ENCODE peak calls at places on chromosomes 2 and 18, in nine cellular contexts. One of them, this sample, is unnamed.

GRCh38 chr18:48913201-48913600 is 37.6 kb downstream of the SMAD7 start:
- DNase-seq in B cell: no peak
- DNase-seq in fibroblast of the conjunctiva: no peak
- DNase-seq in effector memory CD4-positive, alpha-beta T cell: peak
- DNase-seq in adrenal gland: no peak
- DNase-seq in CD4-positive, CD25-positive, alpha-beta regulatory T cell: no peak
- DNase-seq in stimulated activated CD4-positive, alpha-beta T cell treated with anti-CD3 and anti-CD28 coated beads, TNF-alpha, amount 100 ng/mL, for 1 hour: peak
- DNase-seq in HFF-Myc: no peak
- DNase-seq in HCEC 1CT: no peak
- DNase-seq in this sample: no peak

GRCh38 chr2:176856645-176857044 is 355.9 kb upstream of the HNRNPA3 start:
- DNase-seq in B cell: no peak
- DNase-seq in CD4-positive, CD25-positive, alpha-beta regulatory T cell: no peak
- DNase-seq in HCEC 1CT: no peak
- DNase-seq in adrenal gland: no peak
- DNase-seq in stimulated activated CD4-positive, alpha-beta T cell treated with anti-CD3 and anti-CD28 coated beads, TNF-alpha, amount 100 ng/mL, for 1 hour: no peak
- DNase-seq in HFF-Myc: no peak
- DNase-seq in effector memory CD4-positive, alpha-beta T cell: no peak
- DNase-seq in fibroblast of the conjunctiva: no peak
- DNase-seq in this sample: no peak

GRCh38 chr2:13334545-13334944 is 617.8 kb downstream of the TRIB2 start:
- DNase-seq in adrenal gland: no peak
- DNase-seq in effector memory CD4-positive, alpha-beta T cell: no peak
- DNase-seq in CD4-positive, CD25-positive, alpha-beta regulatory T cell: no peak
- DNase-seq in B cell: no peak
- DNase-seq in HCEC 1CT: no peak
- DNase-seq in fibroblast of the conjunctiva: no peak
- DNase-seq in stimulated activated CD4-positive, alpha-beta T cell treated with anti-CD3 and anti-CD28 coated beads, TNF-alpha, amount 100 ng/mL, for 1 hour: no peak
- DNase-seq in HFF-Myc: no peak
- DNase-seq in this sample: no peak

GRCh38 chr2:98379311-98380202 is 33.3 kb downstream of the CNGA3 start:
- DNase-seq in stimulated activated CD4-positive, alpha-beta T cell treated with anti-CD3 and anti-CD28 coated beads, TNF-alpha, amount 100 ng/mL, for 1 hour: no peak
- DNase-seq in B cell: no peak
- DNase-seq in CD4-positive, CD25-positive, alpha-beta regulatory T cell: no peak
- DNase-seq in HFF-Myc: no peak
- DNase-seq in effector memory CD4-positive, alpha-beta T cell: no peak
- DNase-seq in HCEC 1CT: peak
- DNase-seq in fibroblast of the conjunctiva: no peak
- DNase-seq in adrenal gland: no peak
- DNase-seq in this sample: no peak

GRCh38 chr2:45102579-45103117 is 93.4 kb upstream of the SIX2 start:
- DNase-seq in B cell: no peak
- DNase-seq in stimulated activated CD4-positive, alpha-beta T cell treated with anti-CD3 and anti-CD28 coated beads, TNF-alpha, amount 100 ng/mL, for 1 hour: no peak
- DNase-seq in CD4-positive, CD25-positive, alpha-beta regulatory T cell: no peak
- DNase-seq in HCEC 1CT: no peak
- DNase-seq in adrenal gland: no peak
- DNase-seq in effector memory CD4-positive, alpha-beta T cell: no peak
- DNase-seq in HFF-Myc: no peak
- DNase-seq in fibroblast of the conjunctiva: no peak
- DNase-seq in this sample: no peak

GRCh38 chr2:120438301-120439066 is 92.5 kb downstream of the INHBB start:
- DNase-seq in B cell: no peak
- DNase-seq in stimulated activated CD4-positive, alpha-beta T cell treated with anti-CD3 and anti-CD28 coated beads, TNF-alpha, amount 100 ng/mL, for 1 hour: no peak
- DNase-seq in adrenal gland: no peak
- DNase-seq in CD4-positive, CD25-positive, alpha-beta regulatory T cell: no peak
- DNase-seq in effector memory CD4-positive, alpha-beta T cell: no peak
- DNase-seq in HFF-Myc: no peak
- DNase-seq in HCEC 1CT: no peak
- DNase-seq in fibroblast of the conjunctiva: no peak
- DNase-seq in this sample: no peak

GRCh38 chr2:204437815-204438766 is 107.2 kb upstream of the PARD3B start:
- DNase-seq in adrenal gland: no peak
- DNase-seq in HCEC 1CT: no peak
- DNase-seq in fibroblast of the conjunctiva: no peak
- DNase-seq in HFF-Myc: no peak
- DNase-seq in B cell: no peak
- DNase-seq in CD4-positive, CD25-positive, alpha-beta regulatory T cell: no peak
- DNase-seq in stimulated activated CD4-positive, alpha-beta T cell treated with anti-CD3 and anti-CD28 coated beads, TNF-alpha, amount 100 ng/mL, for 1 hour: no peak
- DNase-seq in effector memory CD4-positive, alpha-beta T cell: no peak
- DNase-seq in this sample: no peak

GRCh38 chr2:230226090-230226551 is 585 bp downstream of the SP140 start:
- DNase-seq in HFF-Myc: no peak
- DNase-seq in stimulated activated CD4-positive, alpha-beta T cell treated with anti-CD3 and anti-CD28 coated beads, TNF-alpha, amount 100 ng/mL, for 1 hour: no peak
- DNase-seq in fibroblast of the conjunctiva: no peak
- DNase-seq in HCEC 1CT: no peak
- DNase-seq in effector memory CD4-positive, alpha-beta T cell: no peak
- DNase-seq in B cell: peak
- DNase-seq in CD4-positive, CD25-positive, alpha-beta regulatory T cell: no peak
- DNase-seq in adrenal gland: no peak
- DNase-seq in this sample: no peak

GRCh38 chr2:66428986-66429612 is 5.8 kb upstream of the MEIS1 start:
- DNase-seq in CD4-positive, CD25-positive, alpha-beta regulatory T cell: no peak
- DNase-seq in B cell: no peak
- DNase-seq in adrenal gland: no peak
- DNase-seq in stimulated activated CD4-positive, alpha-beta T cell treated with anti-CD3 and anti-CD28 coated beads, TNF-alpha, amount 100 ng/mL, for 1 hour: no peak
- DNase-seq in fibroblast of the conjunctiva: peak
- DNase-seq in HFF-Myc: no peak
- DNase-seq in effector memory CD4-positive, alpha-beta T cell: no peak
- DNase-seq in HCEC 1CT: peak
- DNase-seq in this sample: peak

GRCh38 chr2:45885111-45885685 is 233.7 kb downstream of the PRKCE start:
- DNase-seq in HCEC 1CT: no peak
- DNase-seq in effector memory CD4-positive, alpha-beta T cell: no peak
- DNase-seq in adrenal gland: no peak
- DNase-seq in B cell: no peak
- DNase-seq in stimulated activated CD4-positive, alpha-beta T cell treated with anti-CD3 and anti-CD28 coated beads, TNF-alpha, amount 100 ng/mL, for 1 hour: no peak
- DNase-seq in fibroblast of the conjunctiva: no peak
- DNase-seq in CD4-positive, CD25-positive, alpha-beta regulatory T cell: no peak
- DNase-seq in HFF-Myc: no peak
- DNase-seq in this sample: no peak

GRCh38 chr2:59277656-59278055 is 1036.5 kb upstream of the FANCL start:
- DNase-seq in fibroblast of the conjunctiva: no peak
- DNase-seq in adrenal gland: no peak
- DNase-seq in B cell: no peak
- DNase-seq in HCEC 1CT: no peak
- DNase-seq in effector memory CD4-positive, alpha-beta T cell: no peak
- DNase-seq in CD4-positive, CD25-positive, alpha-beta regulatory T cell: no peak
- DNase-seq in HFF-Myc: no peak
- DNase-seq in stimulated activated CD4-positive, alpha-beta T cell treated with anti-CD3 and anti-CD28 coated beads, TNF-alpha, amount 100 ng/mL, for 1 hour: no peak
- DNase-seq in this sample: no peak

GRCh38 chr18:54983041-54983686 is 23.9 kb upstream of the CCDC68 start:
- DNase-seq in fibroblast of the conjunctiva: peak
- DNase-seq in HCEC 1CT: peak
- DNase-seq in B cell: peak
- DNase-seq in HFF-Myc: peak
- DNase-seq in CD4-positive, CD25-positive, alpha-beta regulatory T cell: no peak
- DNase-seq in adrenal gland: no peak
- DNase-seq in effector memory CD4-positive, alpha-beta T cell: no peak
- DNase-seq in stimulated activated CD4-positive, alpha-beta T cell treated with anti-CD3 and anti-CD28 coated beads, TNF-alpha, amount 100 ng/mL, for 1 hour: no peak
- DNase-seq in this sample: no peak

GRCh38 chr2:239811001-239811798 is 213.9 kb downstream of the NDUFA10 start:
- DNase-seq in effector memory CD4-positive, alpha-beta T cell: no peak
- DNase-seq in HCEC 1CT: no peak
- DNase-seq in stimulated activated CD4-positive, alpha-beta T cell treated with anti-CD3 and anti-CD28 coated beads, TNF-alpha, amount 100 ng/mL, for 1 hour: no peak
- DNase-seq in adrenal gland: peak
- DNase-seq in B cell: no peak
- DNase-seq in fibroblast of the conjunctiva: no peak
- DNase-seq in HFF-Myc: no peak
- DNase-seq in CD4-positive, CD25-positive, alpha-beta regulatory T cell: no peak
- DNase-seq in this sample: peak

GRCh38 chr2:157696036-157696435 is 67.4 kb upstream of the ACVR1C start:
- DNase-seq in HCEC 1CT: peak
- DNase-seq in stimulated activated CD4-positive, alpha-beta T cell treated with anti-CD3 and anti-CD28 coated beads, TNF-alpha, amount 100 ng/mL, for 1 hour: no peak
- DNase-seq in fibroblast of the conjunctiva: no peak
- DNase-seq in adrenal gland: no peak
- DNase-seq in effector memory CD4-positive, alpha-beta T cell: no peak
- DNase-seq in CD4-positive, CD25-positive, alpha-beta regulatory T cell: no peak
- DNase-seq in HFF-Myc: no peak
- DNase-seq in B cell: no peak
- DNase-seq in this sample: no peak

GRCh38 chr2:72289736-72290135 is 142.1 kb upstream of the CYP26B1 start:
- DNase-seq in adrenal gland: no peak
- DNase-seq in HCEC 1CT: no peak
- DNase-seq in fibroblast of the conjunctiva: no peak
- DNase-seq in CD4-positive, CD25-positive, alpha-beta regulatory T cell: no peak
- DNase-seq in stimulated activated CD4-positive, alpha-beta T cell treated with anti-CD3 and anti-CD28 coated beads, TNF-alpha, amount 100 ng/mL, for 1 hour: no peak
- DNase-seq in B cell: no peak
- DNase-seq in HFF-Myc: no peak
- DNase-seq in effector memory CD4-positive, alpha-beta T cell: no peak
- DNase-seq in this sample: no peak

GRCh38 chr2:38375711-38376345 is 1.2 kb downstream of the ATL2 start:
- DNase-seq in B cell: no peak
- DNase-seq in HCEC 1CT: peak
- DNase-seq in HFF-Myc: peak
- DNase-seq in stimulated activated CD4-positive, alpha-beta T cell treated with anti-CD3 and anti-CD28 coated beads, TNF-alpha, amount 100 ng/mL, for 1 hour: no peak
- DNase-seq in CD4-positive, CD25-positive, alpha-beta regulatory T cell: peak
- DNase-seq in effector memory CD4-positive, alpha-beta T cell: no peak
- DNase-seq in adrenal gland: peak
- DNase-seq in fibroblast of the conjunctiva: no peak
- DNase-seq in this sample: peak

GRCh38 chr2:202376460-202377307 is 557 bp downstream of the BMPR2 start:
- DNase-seq in HFF-Myc: peak
- DNase-seq in B cell: no peak
- DNase-seq in stimulated activated CD4-positive, alpha-beta T cell treated with anti-CD3 and anti-CD28 coated beads, TNF-alpha, amount 100 ng/mL, for 1 hour: no peak
- DNase-seq in adrenal gland: peak
- DNase-seq in HCEC 1CT: peak
- DNase-seq in fibroblast of the conjunctiva: no peak
- DNase-seq in CD4-positive, CD25-positive, alpha-beta regulatory T cell: peak
- DNase-seq in effector memory CD4-positive, alpha-beta T cell: no peak
- DNase-seq in this sample: peak

GRCh38 chr2:164847966-164848365 is 6.3 kb upstream of the COBLL1 start:
- DNase-seq in HCEC 1CT: no peak
- DNase-seq in HFF-Myc: peak
- DNase-seq in adrenal gland: no peak
- DNase-seq in stimulated activated CD4-positive, alpha-beta T cell treated with anti-CD3 and anti-CD28 coated beads, TNF-alpha, amount 100 ng/mL, for 1 hour: no peak
- DNase-seq in B cell: no peak
- DNase-seq in effector memory CD4-positive, alpha-beta T cell: no peak
- DNase-seq in fibroblast of the conjunctiva: no peak
- DNase-seq in CD4-positive, CD25-positive, alpha-beta regulatory T cell: no peak
- DNase-seq in this sample: no peak

GRCh38 chr2:205571300-205571858 is 110.9 kb upstream of the NRP2 start:
- DNase-seq in B cell: no peak
- DNase-seq in HFF-Myc: no peak
- DNase-seq in stimulated activated CD4-positive, alpha-beta T cell treated with anti-CD3 and anti-CD28 coated beads, TNF-alpha, amount 100 ng/mL, for 1 hour: no peak
- DNase-seq in CD4-positive, CD25-positive, alpha-beta regulatory T cell: no peak
- DNase-seq in effector memory CD4-positive, alpha-beta T cell: no peak
- DNase-seq in fibroblast of the conjunctiva: no peak
- DNase-seq in adrenal gland: no peak
- DNase-seq in HCEC 1CT: no peak
- DNase-seq in this sample: peak

GRCh38 chr2:28624436-28624797 is 127.2 kb upstream of the PPP1CB start:
- DNase-seq in adrenal gland: no peak
- DNase-seq in HFF-Myc: no peak
- DNase-seq in fibroblast of the conjunctiva: no peak
- DNase-seq in effector memory CD4-positive, alpha-beta T cell: no peak
- DNase-seq in CD4-positive, CD25-positive, alpha-beta regulatory T cell: no peak
- DNase-seq in HCEC 1CT: no peak
- DNase-seq in stimulated activated CD4-positive, alpha-beta T cell treated with anti-CD3 and anti-CD28 coated beads, TNF-alpha, amount 100 ng/mL, for 1 hour: no peak
- DNase-seq in B cell: no peak
- DNase-seq in this sample: no peak

GRCh38 chr2:12700989-12701388 is 15.7 kb upstream of the TRIB2 start:
- DNase-seq in B cell: no peak
- DNase-seq in stimulated activated CD4-positive, alpha-beta T cell treated with anti-CD3 and anti-CD28 coated beads, TNF-alpha, amount 100 ng/mL, for 1 hour: no peak
- DNase-seq in CD4-positive, CD25-positive, alpha-beta regulatory T cell: no peak
- DNase-seq in fibroblast of the conjunctiva: no peak
- DNase-seq in adrenal gland: no peak
- DNase-seq in HCEC 1CT: peak
- DNase-seq in effector memory CD4-positive, alpha-beta T cell: no peak
- DNase-seq in HFF-Myc: no peak
- DNase-seq in this sample: no peak

GRCh38 chr2:75788925-75789324 is 78.2 kb upstream of the GCFC2 start:
- DNase-seq in adrenal gland: no peak
- DNase-seq in HFF-Myc: no peak
- DNase-seq in stimulated activated CD4-positive, alpha-beta T cell treated with anti-CD3 and anti-CD28 coated beads, TNF-alpha, amount 100 ng/mL, for 1 hour: no peak
- DNase-seq in effector memory CD4-positive, alpha-beta T cell: no peak
- DNase-seq in HCEC 1CT: no peak
- DNase-seq in fibroblast of the conjunctiva: no peak
- DNase-seq in B cell: no peak
- DNase-seq in CD4-positive, CD25-positive, alpha-beta regulatory T cell: no peak
- DNase-seq in this sample: no peak